ENCODE peak calls at places on chromosomes 1 and 21, in nine cellular contexts. One of them, this sample, is unnamed.

GRCh38 chr1:112713466-112714312 is 1.4 kb downstream of the PPM1J start:
- DNase-seq in endothelial cell: no peak
- DNase-seq in neural crest cell: no peak
- DNase-seq in fibroblast of mammary gland: no peak
- DNase-seq in right cardiac atrium: no peak
- DNase-seq in epithelial cell of prostate: no peak
- DNase-seq in stimulated activated CD8-positive, alpha-beta memory T cell treated with anti-CD3 and anti-CD28 coated beads, Interleukin-4, amount 100 ng/mL, for 1 hour: no peak
- DNase-seq in NCI-H446: no peak
- DNase-seq in RPMI8226: peak
- DNase-seq in this sample: no peak

GRCh38 chr1:14259191-14259757 is 339.2 kb upstream of the KAZN start:
- DNase-seq in endothelial cell: no peak
- DNase-seq in neural crest cell: no peak
- DNase-seq in fibroblast of mammary gland: peak
- DNase-seq in right cardiac atrium: peak
- DNase-seq in epithelial cell of prostate: no peak
- DNase-seq in stimulated activated CD8-positive, alpha-beta memory T cell treated with anti-CD3 and anti-CD28 coated beads, Interleukin-4, amount 100 ng/mL, for 1 hour: no peak
- DNase-seq in NCI-H446: no peak
- DNase-seq in RPMI8226: no peak
- DNase-seq in this sample: no peak

GRCh38 chr21:26169611-26170470 is 729 bp downstream of the APP start:
- DNase-seq in endothelial cell: peak
- DNase-seq in neural crest cell: peak
- DNase-seq in fibroblast of mammary gland: peak
- DNase-seq in right cardiac atrium: peak
- DNase-seq in epithelial cell of prostate: no peak
- DNase-seq in stimulated activated CD8-positive, alpha-beta memory T cell treated with anti-CD3 and anti-CD28 coated beads, Interleukin-4, amount 100 ng/mL, for 1 hour: no peak
- DNase-seq in NCI-H446: peak
- DNase-seq in RPMI8226: peak
- DNase-seq in this sample: peak

GRCh38 chr1:87953732-87954344 is 625.2 kb downstream of the LMO4 start:
- DNase-seq in endothelial cell: peak
- DNase-seq in neural crest cell: peak
- DNase-seq in fibroblast of mammary gland: peak
- DNase-seq in right cardiac atrium: peak
- DNase-seq in epithelial cell of prostate: no peak
- DNase-seq in stimulated activated CD8-positive, alpha-beta memory T cell treated with anti-CD3 and anti-CD28 coated beads, Interleukin-4, amount 100 ng/mL, for 1 hour: peak
- DNase-seq in NCI-H446: peak
- DNase-seq in RPMI8226: peak
- DNase-seq in this sample: peak

GRCh38 chr21:45265721-45266517 is 21.8 kb downstream of the POFUT2 start:
- DNase-seq in endothelial cell: no peak
- DNase-seq in neural crest cell: no peak
- DNase-seq in fibroblast of mammary gland: no peak
- DNase-seq in right cardiac atrium: peak
- DNase-seq in epithelial cell of prostate: no peak
- DNase-seq in stimulated activated CD8-positive, alpha-beta memory T cell treated with anti-CD3 and anti-CD28 coated beads, Interleukin-4, amount 100 ng/mL, for 1 hour: no peak
- DNase-seq in NCI-H446: no peak
- DNase-seq in RPMI8226: no peak
- DNase-seq in this sample: no peak

GRCh38 chr1:6095511-6096242 is 50.0 kb downstream of the KCNAB2 start:
- DNase-seq in endothelial cell: no peak
- DNase-seq in neural crest cell: no peak
- DNase-seq in fibroblast of mammary gland: no peak
- DNase-seq in right cardiac atrium: peak
- DNase-seq in epithelial cell of prostate: no peak
- DNase-seq in stimulated activated CD8-positive, alpha-beta memory T cell treated with anti-CD3 and anti-CD28 coated beads, Interleukin-4, amount 100 ng/mL, for 1 hour: no peak
- DNase-seq in NCI-H446: no peak
- DNase-seq in RPMI8226: no peak
- DNase-seq in this sample: no peak

GRCh38 chr1:15876357-15876756 is 28.9 kb downstream of the SPEN start:
- DNase-seq in endothelial cell: peak
- DNase-seq in neural crest cell: no peak
- DNase-seq in fibroblast of mammary gland: no peak
- DNase-seq in right cardiac atrium: no peak
- DNase-seq in epithelial cell of prostate: no peak
- DNase-seq in stimulated activated CD8-positive, alpha-beta memory T cell treated with anti-CD3 and anti-CD28 coated beads, Interleukin-4, amount 100 ng/mL, for 1 hour: no peak
- DNase-seq in NCI-H446: no peak
- DNase-seq in RPMI8226: no peak
- DNase-seq in this sample: no peak

GRCh38 chr1:199335496-199335895 is 692.0 kb upstream of the NR5A2 start:
- DNase-seq in endothelial cell: no peak
- DNase-seq in neural crest cell: no peak
- DNase-seq in fibroblast of mammary gland: peak
- DNase-seq in right cardiac atrium: no peak
- DNase-seq in epithelial cell of prostate: no peak
- DNase-seq in stimulated activated CD8-positive, alpha-beta memory T cell treated with anti-CD3 and anti-CD28 coated beads, Interleukin-4, amount 100 ng/mL, for 1 hour: no peak
- DNase-seq in NCI-H446: no peak
- DNase-seq in RPMI8226: no peak
- DNase-seq in this sample: no peak

GRCh38 chr1:220926146-220926545 is 46.9 kb downstream of the HLX start:
- DNase-seq in endothelial cell: no peak
- DNase-seq in neural crest cell: no peak
- DNase-seq in fibroblast of mammary gland: peak
- DNase-seq in right cardiac atrium: no peak
- DNase-seq in epithelial cell of prostate: no peak
- DNase-seq in stimulated activated CD8-positive, alpha-beta memory T cell treated with anti-CD3 and anti-CD28 coated beads, Interleukin-4, amount 100 ng/mL, for 1 hour: no peak
- DNase-seq in NCI-H446: peak
- DNase-seq in RPMI8226: no peak
- DNase-seq in this sample: no peak

GRCh38 chr1:31651025-31651424 is 6.3 kb upstream of the PEF1 start:
- DNase-seq in endothelial cell: no peak
- DNase-seq in neural crest cell: no peak
- DNase-seq in fibroblast of mammary gland: no peak
- DNase-seq in right cardiac atrium: no peak
- DNase-seq in epithelial cell of prostate: no peak
- DNase-seq in stimulated activated CD8-positive, alpha-beta memory T cell treated with anti-CD3 and anti-CD28 coated beads, Interleukin-4, amount 100 ng/mL, for 1 hour: no peak
- DNase-seq in NCI-H446: no peak
- DNase-seq in RPMI8226: no peak
- DNase-seq in this sample: no peak

GRCh38 chr1:84892657-84893618 is at the start of gene LPAR3:
- DNase-seq in endothelial cell: peak
- DNase-seq in neural crest cell: peak
- DNase-seq in fibroblast of mammary gland: peak
- DNase-seq in right cardiac atrium: peak
- DNase-seq in epithelial cell of prostate: no peak
- DNase-seq in stimulated activated CD8-positive, alpha-beta memory T cell treated with anti-CD3 and anti-CD28 coated beads, Interleukin-4, amount 100 ng/mL, for 1 hour: no peak
- DNase-seq in NCI-H446: peak
- DNase-seq in RPMI8226: no peak
- DNase-seq in this sample: peak

GRCh38 chr1:27609618-27610240 is 5.8 kb upstream of the AHDC1 start:
- DNase-seq in endothelial cell: no peak
- DNase-seq in neural crest cell: no peak
- DNase-seq in fibroblast of mammary gland: no peak
- DNase-seq in right cardiac atrium: no peak
- DNase-seq in epithelial cell of prostate: no peak
- DNase-seq in stimulated activated CD8-positive, alpha-beta memory T cell treated with anti-CD3 and anti-CD28 coated beads, Interleukin-4, amount 100 ng/mL, for 1 hour: no peak
- DNase-seq in NCI-H446: no peak
- DNase-seq in RPMI8226: peak
- DNase-seq in this sample: no peak

GRCh38 chr1:59020151-59020997 is 236.5 kb upstream of the JUN start:
- DNase-seq in endothelial cell: no peak
- DNase-seq in neural crest cell: no peak
- DNase-seq in fibroblast of mammary gland: peak
- DNase-seq in right cardiac atrium: peak
- DNase-seq in epithelial cell of prostate: no peak
- DNase-seq in stimulated activated CD8-positive, alpha-beta memory T cell treated with anti-CD3 and anti-CD28 coated beads, Interleukin-4, amount 100 ng/mL, for 1 hour: peak
- DNase-seq in NCI-H446: no peak
- DNase-seq in RPMI8226: peak
- DNase-seq in this sample: peak

GRCh38 chr1:28518745-28519341 is 13.0 kb downstream of the RCC1 start:
- DNase-seq in endothelial cell: no peak
- DNase-seq in neural crest cell: no peak
- DNase-seq in fibroblast of mammary gland: peak
- DNase-seq in right cardiac atrium: no peak
- DNase-seq in epithelial cell of prostate: no peak
- DNase-seq in stimulated activated CD8-positive, alpha-beta memory T cell treated with anti-CD3 and anti-CD28 coated beads, Interleukin-4, amount 100 ng/mL, for 1 hour: no peak
- DNase-seq in NCI-H446: no peak
- DNase-seq in RPMI8226: peak
- DNase-seq in this sample: no peak

GRCh38 chr1:94047914-94048313 is 73.0 kb downstream of the ABCA4 start:
- DNase-seq in endothelial cell: no peak
- DNase-seq in neural crest cell: no peak
- DNase-seq in fibroblast of mammary gland: no peak
- DNase-seq in right cardiac atrium: no peak
- DNase-seq in epithelial cell of prostate: no peak
- DNase-seq in stimulated activated CD8-positive, alpha-beta memory T cell treated with anti-CD3 and anti-CD28 coated beads, Interleukin-4, amount 100 ng/mL, for 1 hour: no peak
- DNase-seq in NCI-H446: no peak
- DNase-seq in RPMI8226: no peak
- DNase-seq in this sample: no peak

GRCh38 chr1:75058424-75058823 is 75.8 kb upstream of the LHX8 start:
- DNase-seq in endothelial cell: no peak
- DNase-seq in neural crest cell: no peak
- DNase-seq in fibroblast of mammary gland: no peak
- DNase-seq in right cardiac atrium: no peak
- DNase-seq in epithelial cell of prostate: no peak
- DNase-seq in stimulated activated CD8-positive, alpha-beta memory T cell treated with anti-CD3 and anti-CD28 coated beads, Interleukin-4, amount 100 ng/mL, for 1 hour: no peak
- DNase-seq in NCI-H446: no peak
- DNase-seq in RPMI8226: no peak
- DNase-seq in this sample: no peak

GRCh38 chr1:193462629-193463320 is 276.4 kb upstream of the B3GALT2 start:
- DNase-seq in endothelial cell: no peak
- DNase-seq in neural crest cell: no peak
- DNase-seq in fibroblast of mammary gland: no peak
- DNase-seq in right cardiac atrium: no peak
- DNase-seq in epithelial cell of prostate: no peak
- DNase-seq in stimulated activated CD8-positive, alpha-beta memory T cell treated with anti-CD3 and anti-CD28 coated beads, Interleukin-4, amount 100 ng/mL, for 1 hour: no peak
- DNase-seq in NCI-H446: no peak
- DNase-seq in RPMI8226: no peak
- DNase-seq in this sample: peak

GRCh38 chr1:58231204-58231603 is 315.3 kb downstream of the OMA1 start:
- DNase-seq in endothelial cell: no peak
- DNase-seq in neural crest cell: no peak
- DNase-seq in fibroblast of mammary gland: no peak
- DNase-seq in right cardiac atrium: no peak
- DNase-seq in epithelial cell of prostate: no peak
- DNase-seq in stimulated activated CD8-positive, alpha-beta memory T cell treated with anti-CD3 and anti-CD28 coated beads, Interleukin-4, amount 100 ng/mL, for 1 hour: no peak
- DNase-seq in NCI-H446: no peak
- DNase-seq in RPMI8226: no peak
- DNase-seq in this sample: no peak

GRCh38 chr1:4122513-4123160 is 222.6 kb upstream of the C1orf174 start:
- DNase-seq in endothelial cell: no peak
- DNase-seq in neural crest cell: no peak
- DNase-seq in fibroblast of mammary gland: no peak
- DNase-seq in right cardiac atrium: no peak
- DNase-seq in epithelial cell of prostate: no peak
- DNase-seq in stimulated activated CD8-positive, alpha-beta memory T cell treated with anti-CD3 and anti-CD28 coated beads, Interleukin-4, amount 100 ng/mL, for 1 hour: no peak
- DNase-seq in NCI-H446: no peak
- DNase-seq in RPMI8226: no peak
- DNase-seq in this sample: no peak

GRCh38 chr1:30746212-30747027 is 11.2 kb downstream of the LAPTM5 start:
- DNase-seq in endothelial cell: no peak
- DNase-seq in neural crest cell: no peak
- DNase-seq in fibroblast of mammary gland: no peak
- DNase-seq in right cardiac atrium: no peak
- DNase-seq in epithelial cell of prostate: no peak
- DNase-seq in stimulated activated CD8-positive, alpha-beta memory T cell treated with anti-CD3 and anti-CD28 coated beads, Interleukin-4, amount 100 ng/mL, for 1 hour: no peak
- DNase-seq in NCI-H446: no peak
- DNase-seq in RPMI8226: peak
- DNase-seq in this sample: no peak

GRCh38 chr1:215645861-215646260 is 78.8 kb downstream of the KCTD3 start:
- DNase-seq in endothelial cell: no peak
- DNase-seq in neural crest cell: no peak
- DNase-seq in fibroblast of mammary gland: no peak
- DNase-seq in right cardiac atrium: no peak
- DNase-seq in epithelial cell of prostate: no peak
- DNase-seq in stimulated activated CD8-positive, alpha-beta memory T cell treated with anti-CD3 and anti-CD28 coated beads, Interleukin-4, amount 100 ng/mL, for 1 hour: no peak
- DNase-seq in NCI-H446: no peak
- DNase-seq in RPMI8226: no peak
- DNase-seq in this sample: no peak

GRCh38 chr1:118615066-118615465 is 373.1 kb downstream of the TBX15 start:
- DNase-seq in endothelial cell: no peak
- DNase-seq in neural crest cell: no peak
- DNase-seq in fibroblast of mammary gland: no peak
- DNase-seq in right cardiac atrium: no peak
- DNase-seq in epithelial cell of prostate: no peak
- DNase-seq in stimulated activated CD8-positive, alpha-beta memory T cell treated with anti-CD3 and anti-CD28 coated beads, Interleukin-4, amount 100 ng/mL, for 1 hour: no peak
- DNase-seq in NCI-H446: no peak
- DNase-seq in RPMI8226: no peak
- DNase-seq in this sample: no peak

GRCh38 chr1:21089711-21090110 is 87.0 kb downstream of the EIF4G3 start:
- DNase-seq in endothelial cell: no peak
- DNase-seq in neural crest cell: no peak
- DNase-seq in fibroblast of mammary gland: no peak
- DNase-seq in right cardiac atrium: no peak
- DNase-seq in epithelial cell of prostate: no peak
- DNase-seq in stimulated activated CD8-positive, alpha-beta memory T cell treated with anti-CD3 and anti-CD28 coated beads, Interleukin-4, amount 100 ng/mL, for 1 hour: no peak
- DNase-seq in NCI-H446: no peak
- DNase-seq in RPMI8226: no peak
- DNase-seq in this sample: no peak

This sample was measured in cardiac muscle cell.